ENCODE peak calls at places on chromosomes 3 and 15, in four cellular contexts. E is retinal pigment epithelial cell, L is NB4, V is AG04450. G is an unnamed sample.

GRCh38 chr3:48596676-48597407 is 1.7 kb upstream of the COL7A1 start:
- DNase-seq in E (no peak), L (no peak), V (no peak), G (no peak)

GRCh38 chr3:150410311-150411105 is 2.4 kb downstream of the TSC22D2 start:
- DNase-seq in E (no peak), L (peak), V (no peak), G (no peak)

GRCh38 chr3:197428117-197428761 is 127.5 kb downstream of the BDH1 start:
- DNase-seq in E (no peak), L (peak), V (no peak), G (no peak)

GRCh38 chr15:41791970-41792637 is 17.8 kb downstream of the MAPKBP1 start:
- DNase-seq in E (no peak), L (no peak), V (no peak), G (no peak)

GRCh38 chr3:179608931-179609720 is 4.5 kb downstream of the NDUFB5 start:
- DNase-seq in E (no peak), L (no peak), V (no peak), G (no peak)

GRCh38 chr3:9278498-9278897 is 29.1 kb upstream of the SRGAP3 start:
- DNase-seq in E (no peak), L (no peak), V (no peak), G (no peak)

GRCh38 chr3:115113367-115113766 is 33.7 kb downstream of the ZBTB20 start:
- DNase-seq in E (no peak), L (peak), V (peak), G (no peak)

GRCh38 chr3:48411606-48412374 is 18.1 kb downstream of the PLXNB1 start:
- DNase-seq in E (no peak), L (no peak), V (no peak), G (no peak)

GRCh38 chr3:58116985-58117384 is 93.8 kb downstream of the DNASE1L3 start:
- DNase-seq in E (no peak), L (no peak), V (no peak), G (no peak)

GRCh38 chr3:18580268-18580667 is 155.1 kb upstream of the SATB1 start:
- DNase-seq in E (no peak), L (peak), V (no peak), G (no peak)

GRCh38 chr3:99637381-99638111 is 848 bp upstream of the COL8A1 start:
- DNase-seq in E (peak), L (no peak), V (peak), G (no peak)

DNA sequence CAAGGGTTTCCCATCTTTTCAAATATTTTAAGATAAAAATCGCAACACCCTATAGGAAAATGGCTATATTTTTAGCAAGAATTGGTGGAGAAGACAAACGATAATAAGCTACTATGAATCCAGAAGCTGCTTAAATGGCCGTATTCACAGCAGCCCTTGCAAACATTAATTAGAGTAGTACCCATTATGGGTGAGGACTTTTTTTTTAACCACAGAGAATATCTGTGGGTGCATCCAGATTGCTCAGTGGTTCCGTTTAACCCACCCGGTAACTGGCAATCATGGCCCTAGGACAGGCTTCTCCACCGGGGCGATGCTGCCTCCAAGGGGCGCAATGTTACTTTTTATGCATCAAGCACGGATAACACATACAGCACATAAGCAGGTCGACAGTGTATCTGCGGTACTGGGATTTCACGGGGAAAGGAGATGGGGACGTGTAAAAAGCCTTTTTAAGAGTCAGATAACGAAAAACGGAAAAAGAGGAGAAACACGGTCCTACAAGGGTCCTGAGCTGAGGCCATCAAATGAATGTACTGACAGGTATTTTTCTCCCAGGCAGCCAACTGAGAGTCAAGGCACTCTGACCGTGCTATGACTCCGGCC is 968 bp upstream of the TMEM266 start:
- DNase-seq in E (no peak), L (peak), V (no peak), G (no peak)
- TF ChIP-seq CTCF in E (no peak), L (peak), V (peak), G (peak)

GRCh38 chr3:4719011-4719649 is 226.0 kb downstream of the ITPR1 start:
- DNase-seq in E (no peak), L (no peak), V (peak), G (no peak)
- TF ChIP-seq CTCF in E (no peak), L (no peak), V (no peak), G (no peak)

DNA sequence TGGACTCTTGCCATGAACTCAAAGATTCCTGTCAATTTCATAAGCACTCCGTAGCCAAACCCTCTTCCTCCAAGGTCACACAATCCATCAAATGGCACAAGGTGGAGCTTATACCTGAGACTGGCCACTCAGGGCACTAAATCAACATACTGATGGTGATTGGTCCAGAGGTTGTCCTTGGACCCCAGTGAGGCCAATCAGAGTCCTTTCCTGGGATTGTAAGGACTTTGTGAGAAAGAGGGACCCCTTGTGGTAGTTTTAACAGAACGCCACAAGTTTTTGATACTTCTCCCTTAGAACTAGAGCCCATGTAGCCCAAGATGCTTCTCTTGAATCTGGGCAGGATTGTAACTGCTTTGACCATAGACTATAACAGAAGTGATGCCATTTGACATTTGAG is 44.4 kb upstream of the LARS2 start:
- DNase-seq in E (no peak), L (peak), V (no peak), G (no peak)
- TF ChIP-seq CTCF in E (peak), L (no peak), V (no peak), G (no peak)

DNA sequence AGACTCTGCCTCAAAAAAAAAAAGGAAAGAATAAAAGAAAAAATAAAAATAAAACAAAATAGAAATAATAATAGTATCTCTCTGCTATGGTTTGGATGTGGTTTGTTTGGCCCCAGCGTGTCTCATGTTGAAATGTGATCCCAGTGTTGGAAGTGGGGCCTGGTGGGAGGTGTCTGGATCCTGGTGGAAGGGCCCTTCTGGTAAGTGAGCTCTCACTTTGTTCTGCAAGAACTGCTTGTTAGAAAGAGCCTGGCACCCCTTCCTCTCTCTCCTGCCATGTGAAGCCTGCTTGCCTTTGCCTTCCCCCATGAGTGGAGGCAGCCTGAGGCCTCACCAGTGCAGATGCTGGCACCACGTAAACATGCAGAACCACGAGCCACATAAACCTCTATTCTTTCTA is 26.3 kb downstream of the TMEM44 start:
- DNase-seq in E (no peak), L (no peak), V (no peak), G (no peak)
- TF ChIP-seq CTCF in E (no peak), L (no peak), V (no peak), G (no peak)

DNA sequence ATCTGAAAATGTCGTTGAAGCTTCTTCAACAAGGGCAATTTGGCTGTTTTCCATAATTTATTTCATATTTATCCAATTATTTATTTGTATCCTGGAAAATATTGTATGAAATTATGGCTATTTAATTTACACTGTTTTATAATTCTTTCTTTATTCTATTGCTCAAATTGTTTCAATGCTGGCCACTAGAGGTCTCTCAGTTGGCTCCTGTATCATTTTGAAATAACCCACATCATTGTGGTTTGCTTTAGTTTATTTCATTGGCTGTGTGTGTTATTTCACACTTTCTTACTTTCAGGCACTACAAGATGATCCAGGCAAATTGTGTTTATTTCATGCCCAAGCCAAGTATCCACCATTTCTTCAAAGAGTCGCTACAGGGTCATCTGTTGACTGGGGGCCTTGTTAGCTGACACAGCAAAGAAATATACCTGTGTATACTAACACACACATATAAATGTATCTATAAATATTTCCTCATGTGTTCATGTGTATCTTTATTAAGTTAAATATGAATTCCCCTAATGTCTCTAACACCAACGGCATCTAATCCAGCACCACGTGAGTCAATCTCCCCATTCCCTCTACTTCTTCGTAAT is 86.2 kb downstream of the NPAP1 start:
- DNase-seq in E (no peak), L (peak), V (no peak), G (no peak)
- TF ChIP-seq CTCF in E (peak), L (peak), V (peak), G (peak)

GRCh38 chr3:164332856-164333802 is 745.2 kb downstream of the SI start:
- DNase-seq in E (no peak), L (no peak), V (no peak), G (no peak)
- TF ChIP-seq CTCF in E (no peak), L (no peak), V (no peak), G (peak)

DNA sequence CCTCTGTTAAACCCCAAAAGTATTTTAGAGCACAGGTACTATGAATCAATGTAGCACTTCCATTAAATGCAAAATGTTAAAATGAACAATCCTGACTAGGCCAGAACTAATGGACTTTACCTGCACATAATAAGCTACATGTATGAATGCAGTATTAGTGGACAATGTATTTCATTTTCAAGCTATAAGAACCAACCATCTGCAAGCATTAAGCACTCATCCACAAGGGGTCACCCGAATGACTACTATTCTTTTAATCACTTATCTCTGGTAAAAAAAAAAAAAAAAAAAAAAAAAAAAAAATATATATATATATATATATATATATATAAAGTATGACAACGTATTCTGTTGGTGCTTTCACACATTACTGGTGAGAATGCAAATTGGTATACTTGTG is 7.2 kb downstream of the HERC1 start:
- DNase-seq in E (no peak), L (peak), V (no peak), G (no peak)
- TF ChIP-seq CTCF in E (no peak), L (no peak), V (peak), G (no peak)

G was measured in D721Med.